ENCODE peak calls at places on chromosomes 11 and 22, in nine cellular contexts. Z, I, N, J, T, O, G, B and F are unnamed samples. For H3K4me1, the result is how much of the 10 kb centered on the place peaks cover.

GRCh38 chr11:282630-283360 is 4.6 kb downstream of the NLRP6 start:
- DNase-seq in Z (no peak), I (no peak), N (no peak), J (no peak), T (no peak), O (no peak), G (no peak), B (no peak), F (peak)

GRCh38 chr11:124918950-124919349 is at the start of gene HEPN1:
- DNase-seq in Z (no peak), I (no peak), N (no peak), J (no peak), T (no peak), O (no peak), G (no peak), B (no peak), F (no peak)

GRCh38 chr11:46856605-46857339 is 10.7 kb upstream of the CKAP5 start:
- DNase-seq in Z (no peak), I (no peak), N (no peak), J (no peak), T (no peak), O (no peak), G (no peak), B (no peak), F (no peak)

GRCh38 chr22:45612451-45612901 is 59.2 kb upstream of the ATXN10 start:
- DNase-seq in Z (peak), I (peak), N (peak), J (peak), T (no peak), O (no peak), G (peak), B (no peak), F (peak)

GRCh38 chr22:34878996-34879395 is 187.0 kb upstream of the ISX start:
- DNase-seq in Z (no peak), I (no peak), N (no peak), J (no peak), T (no peak), O (no peak), G (no peak), B (no peak), F (no peak)

GRCh38 chr22:44665115-44665514 is 36.9 kb upstream of the PRR5 start:
- DNase-seq in Z (no peak), I (no peak), N (no peak), J (no peak), T (no peak), O (no peak), G (peak), B (no peak), F (peak)

GRCh38 chr11:69691449-69691848 is 12.4 kb downstream of the FGF19 start:
- DNase-seq in Z (no peak), I (peak), N (no peak), J (no peak), T (peak), O (no peak), G (no peak), B (peak), F (no peak)

GRCh38 chr11:128467610-128468041 is 119.7 kb downstream of the ETS1 start:
- DNase-seq in Z (no peak), I (peak), N (no peak), J (no peak), T (peak), O (no peak), G (no peak), B (peak), F (no peak)

GRCh38 chr11:88208742-88209141 is 33.5 kb upstream of the RAB38 start:
- DNase-seq in Z (peak), I (no peak), N (no peak), J (no peak), T (no peak), O (no peak), G (no peak), B (no peak), F (no peak)

GRCh38 chr11:60303661-60304060 is 23.2 kb downstream of the MS4A4A start:
- DNase-seq in Z (no peak), I (no peak), N (no peak), J (no peak), T (no peak), O (no peak), G (no peak), B (no peak), F (no peak)

GRCh38 chr22:42974223-42974622 is 40.7 kb downstream of the PACSIN2 start:
- DNase-seq in Z (no peak), I (no peak), N (no peak), J (no peak), T (no peak), O (no peak), G (no peak), B (no peak), F (no peak)

GRCh38 chr11:69662806-69663205 is 12.3 kb downstream of the LTO1 start:
- DNase-seq in Z (no peak), I (no peak), N (no peak), J (no peak), T (no peak), O (no peak), G (no peak), B (no peak), F (no peak)

GRCh38 chr11:2744166-2744565 is 44.4 kb upstream of the KCNQ1OT1 start:
- DNase-seq in Z (no peak), I (no peak), N (no peak), J (no peak), T (no peak), O (no peak), G (no peak), B (no peak), F (no peak)

GRCh38 chr11:65553301-65554001 is 4.7 kb downstream of the LTBP3 start:
- DNase-seq in Z (no peak), I (no peak), N (no peak), J (peak), T (no peak), O (no peak), G (no peak), B (no peak), F (no peak)

GRCh38 chr11:66333220-66333877 is 2.9 kb downstream of the RIN1 start:
- DNase-seq in Z (no peak), I (no peak), N (no peak), J (peak), T (no peak), O (no peak), G (no peak), B (no peak), F (no peak)

GRCh38 chr22:49801391-49802060 is 26.1 kb downstream of the BRD1 start:
- DNase-seq in Z (no peak), I (no peak), N (no peak), J (no peak), T (no peak), O (no peak), G (no peak), B (no peak), F (no peak)

GRCh38 chr11:100808904-100809491 is 121.9 kb downstream of the ARHGAP42 start:
- DNase-seq in Z (no peak), I (peak), N (no peak), J (no peak), T (no peak), O (no peak), G (no peak), B (peak), F (no peak)

GRCh38 chr11:123590296-123590912 is 64.0 kb downstream of the SCN3B start:
- DNase-seq in Z (peak), I (peak), N (no peak), J (no peak), T (peak), O (peak), G (peak), B (peak), F (peak)

GRCh38 chr11:104609297-104609696 is 289.0 kb downstream of the CASP12 start:
- DNase-seq in Z (no peak), I (peak), N (no peak), J (no peak), T (peak), O (peak), G (peak), B (peak), F (peak)

GRCh38 chr11:64861227-64861970 is 16.9 kb upstream of the CDC42BPG start:
- DNase-seq in Z (no peak), I (no peak), N (no peak), J (no peak), T (no peak), O (no peak), G (no peak), B (no peak), F (no peak)

GRCh38 chr11:128790200-128790599 is 76.9 kb downstream of the KCNJ1 start:
- DNase-seq in Z (peak), I (peak), N (no peak), J (no peak), T (no peak), O (peak), G (peak), B (no peak), F (peak)

GRCh38 chr11:636511-637332 is at the start of gene DRD4:
- DNase-seq in Z (no peak), I (peak), N (no peak), J (peak), T (no peak), O (no peak), G (no peak), B (no peak), F (no peak)

GRCh38 chr11:111918390-111919256 is at the start of gene C11orf52:
- DNase-seq in Z (no peak), I (peak), N (no peak), J (no peak), T (peak), O (peak), G (peak), B (no peak), F (no peak)

GRCh38 chr11:100208207-100208606 is 478.9 kb upstream of the ARHGAP42 start:
- DNase-seq in Z (no peak), I (no peak), N (no peak), J (no peak), T (no peak), O (no peak), G (no peak), B (no peak), F (no peak)

GRCh38 chr11:74179234-74180126 is 8.4 kb downstream of the PPME1 start:
- DNase-seq in Z (no peak), I (peak), N (no peak), J (no peak), T (no peak), O (no peak), G (no peak), B (no peak), F (no peak)

GRCh38 chr22:24601217-24602104 is 1.5 kb upstream of the GGT1 start:
- DNase-seq in Z (no peak), I (no peak), N (no peak), J (peak), T (no peak), O (peak), G (peak), B (peak), F (peak)
- TF ChIP-seq POLR2A in Z (no peak), I (no peak), N (no peak), J (no peak), T (no peak), O (peak), G (no peak), B (no peak), F (no peak)

DNA sequence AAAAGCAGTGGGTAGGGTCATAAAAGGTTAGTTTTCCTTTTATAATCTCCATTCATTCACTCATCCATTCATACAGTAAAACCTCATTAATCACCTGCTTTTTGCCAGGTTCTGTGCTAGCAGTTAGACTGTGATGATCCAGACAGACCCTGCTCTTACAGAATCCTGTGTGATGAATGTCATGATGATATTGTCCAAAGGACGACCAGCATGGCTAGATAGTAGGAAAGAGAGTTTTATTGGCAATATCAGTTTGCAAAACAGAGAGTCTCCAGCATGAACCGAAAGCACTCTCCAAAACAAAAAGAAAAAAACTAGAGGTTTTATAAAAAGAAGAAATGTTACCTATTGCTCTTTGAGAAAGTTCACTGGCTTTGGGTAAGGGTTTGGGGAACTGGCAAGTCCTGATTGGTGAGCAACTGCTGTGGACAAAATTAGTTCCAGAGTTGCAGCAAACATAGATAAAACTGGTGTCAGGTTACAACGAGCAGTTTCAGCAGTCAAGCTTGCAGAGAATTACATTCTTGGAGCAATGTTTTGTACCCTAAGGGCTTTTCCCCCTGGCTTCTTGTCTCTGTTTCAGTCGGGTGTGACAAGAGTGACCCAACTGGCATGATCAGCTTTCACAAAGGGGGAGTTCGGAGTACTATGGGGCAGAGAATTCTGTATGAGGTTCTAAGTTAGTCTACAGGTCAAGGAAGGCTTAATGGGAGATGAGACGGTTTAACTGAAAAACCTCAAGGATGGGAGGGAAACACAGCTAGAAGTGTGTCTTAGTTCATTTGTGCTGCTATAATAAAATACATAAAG is 58.3 kb downstream of the HSD17B12 start:
- DNase-seq in Z (no peak), I (peak), N (no peak), J (no peak), T (peak), O (no peak), G (peak), B (no peak), F (peak)
- H3K4me1 ChIP-seq in Z (under half), I (under half), N (under half), J (under half), T (under half), O (under half), G (under half), B (under half), F (under half)

DNA sequence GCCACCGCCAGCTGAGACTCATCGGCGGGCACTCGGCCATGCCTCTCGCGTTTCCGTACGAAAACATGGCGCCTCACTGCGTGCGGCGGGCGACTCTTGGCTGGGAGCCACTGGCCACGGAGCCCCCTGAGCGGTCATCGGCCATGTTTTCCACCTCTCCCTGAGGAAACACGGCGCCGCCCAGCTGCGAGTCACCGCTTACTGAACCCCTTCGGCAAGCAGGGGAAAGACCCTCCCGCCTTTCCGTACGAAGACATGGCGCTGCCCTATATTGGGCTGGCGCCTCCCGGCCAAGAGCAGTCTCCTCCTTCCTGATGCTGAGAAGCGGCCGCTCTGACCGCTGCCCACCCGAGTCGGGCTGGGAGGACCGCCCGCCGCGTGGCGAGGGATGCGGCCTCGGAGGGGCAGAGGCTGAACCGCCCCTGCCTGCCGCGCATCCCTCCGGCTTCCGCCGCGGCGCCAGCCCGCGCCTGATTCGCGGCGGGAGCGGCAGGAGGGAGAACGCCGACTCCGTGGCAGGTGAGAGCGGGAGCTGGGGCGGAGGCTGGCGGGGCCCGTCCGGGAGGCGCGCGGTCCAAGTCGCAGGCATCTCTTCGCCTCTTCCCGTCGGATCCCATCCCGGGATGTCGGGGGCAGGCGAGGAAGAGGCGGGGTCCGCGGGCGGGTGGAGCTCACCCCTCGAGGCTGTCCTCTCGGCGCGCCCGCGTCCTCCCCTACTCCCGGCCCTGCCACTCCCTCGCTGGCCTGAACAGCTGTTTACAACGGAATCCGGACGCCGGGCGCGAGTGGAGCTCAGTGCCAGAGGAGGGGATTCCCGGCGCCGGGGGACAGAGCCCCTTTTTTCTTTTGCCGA is at the start of gene TCP11L1:
- DNase-seq in Z (peak), I (peak), N (peak), J (peak), T (peak), O (peak), G (peak), B (peak), F (peak)
- TF ChIP-seq POLR2A in Z (peak), I (peak), N (no peak), J (peak), T (peak), O (peak), G (peak), B (peak), F (peak)

GRCh38 chr11:68579455-68579854 is 104.9 kb upstream of the GAL start:
- DNase-seq in Z (no peak), I (peak), N (no peak), J (no peak), T (no peak), O (no peak), G (no peak), B (no peak), F (no peak)

GRCh38 chr11:68583047-68583446 is 101.3 kb upstream of the GAL start:
- DNase-seq in Z (no peak), I (peak), N (no peak), J (no peak), T (no peak), O (no peak), G (no peak), B (no peak), F (no peak)

GRCh38 chr11:68581901-68582300 is 102.4 kb upstream of the GAL start:
- DNase-seq in Z (no peak), I (no peak), N (no peak), J (no peak), T (no peak), O (no peak), G (no peak), B (no peak), F (no peak)

GRCh38 chr11:68582416-68583046 is 101.8 kb upstream of the GAL start:
- DNase-seq in Z (no peak), I (no peak), N (no peak), J (no peak), T (no peak), O (no peak), G (peak), B (no peak), F (peak)

GRCh38 chr11:68581439-68581838 is 102.9 kb upstream of the GAL start:
- DNase-seq in Z (no peak), I (no peak), N (no peak), J (no peak), T (no peak), O (no peak), G (peak), B (peak), F (no peak)
- H3K4me1 ChIP-seq in Z (under half), I (under half), N (under half), J (under half), T (under half), O (under half), G (under half), B (under half), F (under half)

GRCh38 chr22:40950888-40951794 is at the start of gene RBX1:
- DNase-seq in Z (peak), I (peak), N (peak), J (peak), T (peak), O (peak), G (peak), B (peak), F (peak)

GRCh38 chr22:40955516-40955915 is 4.3 kb downstream of the RBX1 start:
- DNase-seq in Z (no peak), I (peak), N (no peak), J (no peak), T (no peak), O (no peak), G (no peak), B (no peak), F (no peak)

GRCh38 chr22:40954095-40954494 is 2.9 kb downstream of the RBX1 start:
- DNase-seq in Z (no peak), I (no peak), N (no peak), J (no peak), T (no peak), O (no peak), G (no peak), B (no peak), F (no peak)

GRCh38 chr22:40953446-40953845 is 2.3 kb downstream of the RBX1 start:
- DNase-seq in Z (no peak), I (no peak), N (no peak), J (no peak), T (no peak), O (no peak), G (no peak), B (no peak), F (no peak)

DNA sequence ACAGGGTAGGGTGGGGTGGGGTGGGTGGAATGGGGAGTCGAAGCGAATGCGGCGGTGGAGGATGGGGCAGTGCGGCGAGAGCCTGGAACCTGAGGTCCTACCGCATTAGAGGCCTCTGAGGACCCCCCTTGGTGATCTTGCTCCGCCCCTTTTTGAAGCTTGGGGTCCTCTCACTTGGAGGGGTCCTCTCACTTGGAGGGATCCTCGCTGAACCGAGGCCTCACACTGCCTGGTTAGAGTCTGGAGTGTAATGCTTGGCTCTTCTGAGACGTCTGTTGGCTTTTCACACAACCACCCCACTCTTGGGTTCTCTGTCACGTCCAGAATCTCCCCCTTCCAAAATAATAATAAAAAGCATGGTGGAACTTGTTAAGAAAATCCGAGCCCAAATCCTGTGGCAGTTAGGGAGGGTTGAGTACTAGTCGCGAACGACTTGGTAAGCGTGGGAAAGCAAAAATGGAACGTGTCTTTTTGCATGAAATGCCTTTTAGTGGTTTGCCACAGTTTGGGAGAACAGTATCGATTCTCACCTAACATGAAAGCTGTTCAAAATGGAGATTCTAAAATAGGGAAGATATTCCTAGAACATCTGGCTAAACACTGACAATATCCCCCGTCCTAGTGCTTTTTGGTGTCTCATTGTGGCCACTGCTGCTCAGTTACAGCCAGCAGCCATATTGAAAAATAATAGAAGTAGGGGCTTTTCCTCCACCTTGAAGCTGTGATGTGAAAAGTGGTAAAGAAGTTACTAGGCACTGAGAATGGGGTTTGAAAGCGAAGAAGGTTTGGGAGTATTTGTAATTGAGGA is 821 bp downstream of the RBX1 start:
- DNase-seq in Z (no peak), I (peak), N (no peak), J (no peak), T (no peak), O (no peak), G (no peak), B (no peak), F (no peak)
- TF ChIP-seq POLR2A in Z (no peak), I (no peak), N (no peak), J (no peak), T (no peak), O (peak), G (no peak), B (peak), F (peak)

GRCh38 chr22:19859861-19860510 is 5.3 kb upstream of the GNB1L start:
- DNase-seq in Z (no peak), I (no peak), N (no peak), J (no peak), T (no peak), O (no peak), G (no peak), B (no peak), F (no peak)
- H3K4me1 ChIP-seq in Z (under half), I (under half), N (under half), J (under half), T (under half), O (under half), G (under half), B (under half), F (under half)

GRCh38 chr11:80822248-80822647 is 1381.4 kb upstream of the TENM4 start:
- DNase-seq in Z (no peak), I (no peak), N (no peak), J (no peak), T (no peak), O (no peak), G (no peak), B (no peak), F (no peak)

GRCh38 chr11:80831374-80831773 is 1390.5 kb upstream of the TENM4 start:
- DNase-seq in Z (no peak), I (no peak), N (no peak), J (no peak), T (no peak), O (no peak), G (no peak), B (no peak), F (no peak)

GRCh38 chr11:80826808-80827207 is 1386.0 kb upstream of the TENM4 start:
- DNase-seq in Z (no peak), I (no peak), N (no peak), J (no peak), T (no peak), O (no peak), G (no peak), B (no peak), F (no peak)
- TF ChIP-seq POLR2A in Z (no peak), I (no peak), N (no peak), J (no peak), T (no peak), O (no peak), G (no peak), B (no peak), F (no peak)